ENCODE peak calls at places on chromosome 2, in seven cellular contexts. One of them, this sample, is unnamed. For H3K27me3, the result is how much of the 10 kb centered on the place peaks cover.

GRCh38 chr2:238667008-238667407 is 180.9 kb upstream of the TWIST2 start:
- DNase-seq in WERI-Rb-1: no peak
- DNase-seq in dorsolateral prefrontal cortex: no peak
- DNase-seq in thoracic aorta: no peak
- DNase-seq in CD4-positive, alpha-beta T cell: no peak
- DNase-seq in pancreas: no peak
- DNase-seq in tibial nerve: no peak
- DNase-seq in this sample: no peak

GRCh38 chr2:202941771-202942170 is 29.7 kb downstream of the CARF start:
- DNase-seq in WERI-Rb-1: no peak
- DNase-seq in dorsolateral prefrontal cortex: no peak
- DNase-seq in thoracic aorta: no peak
- DNase-seq in CD4-positive, alpha-beta T cell: no peak
- DNase-seq in pancreas: no peak
- DNase-seq in tibial nerve: no peak
- DNase-seq in this sample: no peak

GRCh38 chr2:196337618-196337953 is 166.2 kb upstream of the STK17B start:
- DNase-seq in WERI-Rb-1: no peak
- DNase-seq in dorsolateral prefrontal cortex: no peak
- DNase-seq in thoracic aorta: no peak
- DNase-seq in CD4-positive, alpha-beta T cell: no peak
- DNase-seq in pancreas: no peak
- DNase-seq in tibial nerve: no peak
- DNase-seq in this sample: no peak

GRCh38 chr2:52659536-52659935 is 1108.1 kb upstream of the CHAC2 start:
- DNase-seq in WERI-Rb-1: no peak
- DNase-seq in dorsolateral prefrontal cortex: no peak
- DNase-seq in thoracic aorta: no peak
- DNase-seq in CD4-positive, alpha-beta T cell: no peak
- DNase-seq in pancreas: no peak
- DNase-seq in tibial nerve: no peak
- DNase-seq in this sample: no peak

GRCh38 chr2:168912466-168913170 is 11.5 kb downstream of the G6PC2 start:
- DNase-seq in WERI-Rb-1: no peak
- DNase-seq in dorsolateral prefrontal cortex: peak
- DNase-seq in thoracic aorta: no peak
- DNase-seq in CD4-positive, alpha-beta T cell: no peak
- DNase-seq in pancreas: peak
- DNase-seq in tibial nerve: no peak
- DNase-seq in this sample: peak

GRCh38 chr2:223109341-223109740 is 57.4 kb downstream of the KCNE4 start:
- DNase-seq in WERI-Rb-1: no peak
- DNase-seq in dorsolateral prefrontal cortex: no peak
- DNase-seq in thoracic aorta: no peak
- DNase-seq in CD4-positive, alpha-beta T cell: no peak
- DNase-seq in pancreas: no peak
- DNase-seq in tibial nerve: no peak
- DNase-seq in this sample: no peak

GRCh38 chr2:32874931-32875330 is 71.8 kb upstream of the LTBP1 start:
- DNase-seq in WERI-Rb-1: no peak
- DNase-seq in dorsolateral prefrontal cortex: no peak
- DNase-seq in thoracic aorta: no peak
- DNase-seq in CD4-positive, alpha-beta T cell: no peak
- DNase-seq in pancreas: no peak
- DNase-seq in tibial nerve: no peak
- DNase-seq in this sample: no peak

GRCh38 chr2:162075689-162076132 is 1.7 kb upstream of the DPP4 start:
- DNase-seq in WERI-Rb-1: no peak
- DNase-seq in dorsolateral prefrontal cortex: no peak
- DNase-seq in thoracic aorta: no peak
- DNase-seq in CD4-positive, alpha-beta T cell: no peak
- DNase-seq in pancreas: no peak
- DNase-seq in tibial nerve: no peak
- DNase-seq in this sample: no peak

GRCh38 chr2:234453216-234453615 is 43.7 kb downstream of the ARL4C start:
- DNase-seq in WERI-Rb-1: no peak
- DNase-seq in dorsolateral prefrontal cortex: no peak
- DNase-seq in thoracic aorta: no peak
- DNase-seq in CD4-positive, alpha-beta T cell: peak
- DNase-seq in pancreas: no peak
- DNase-seq in tibial nerve: no peak
- DNase-seq in this sample: no peak

GRCh38 chr2:71792926-71793761 is 339.8 kb downstream of the DYSF start:
- DNase-seq in WERI-Rb-1: no peak
- DNase-seq in dorsolateral prefrontal cortex: no peak
- DNase-seq in thoracic aorta: no peak
- DNase-seq in CD4-positive, alpha-beta T cell: no peak
- DNase-seq in pancreas: no peak
- DNase-seq in tibial nerve: no peak
- DNase-seq in this sample: no peak

GRCh38 chr2:121030523-121030922 is 254.5 kb downstream of the TFCP2L1 start:
- DNase-seq in WERI-Rb-1: no peak
- DNase-seq in dorsolateral prefrontal cortex: no peak
- DNase-seq in thoracic aorta: no peak
- DNase-seq in CD4-positive, alpha-beta T cell: no peak
- DNase-seq in pancreas: no peak
- DNase-seq in tibial nerve: no peak
- DNase-seq in this sample: no peak

GRCh38 chr2:23366720-23367119 is 18.3 kb upstream of the KLHL29 start:
- DNase-seq in WERI-Rb-1: no peak
- DNase-seq in dorsolateral prefrontal cortex: no peak
- DNase-seq in thoracic aorta: no peak
- DNase-seq in CD4-positive, alpha-beta T cell: no peak
- DNase-seq in pancreas: no peak
- DNase-seq in tibial nerve: no peak
- DNase-seq in this sample: no peak

GRCh38 chr2:120305296-120305695 is 40.6 kb upstream of the INHBB start:
- DNase-seq in WERI-Rb-1: peak
- DNase-seq in dorsolateral prefrontal cortex: no peak
- DNase-seq in thoracic aorta: no peak
- DNase-seq in CD4-positive, alpha-beta T cell: no peak
- DNase-seq in pancreas: no peak
- DNase-seq in tibial nerve: no peak
- DNase-seq in this sample: no peak

GRCh38 chr2:240798327-240798905 is 21.6 kb downstream of the KIF1A start:
- DNase-seq in WERI-Rb-1: no peak
- DNase-seq in dorsolateral prefrontal cortex: peak
- DNase-seq in thoracic aorta: no peak
- DNase-seq in CD4-positive, alpha-beta T cell: peak
- DNase-seq in pancreas: no peak
- DNase-seq in tibial nerve: no peak
- DNase-seq in this sample: no peak
- H3K27me3 ChIP-seq in WERI-Rb-1: under half
- H3K27me3 ChIP-seq in dorsolateral prefrontal cortex: under half
- H3K27me3 ChIP-seq in thoracic aorta: under half
- H3K27me3 ChIP-seq in CD4-positive, alpha-beta T cell: under half
- H3K27me3 ChIP-seq in pancreas: under half
- H3K27me3 ChIP-seq in tibial nerve: under half
- H3K27me3 ChIP-seq in this sample: under half

GRCh38 chr2:217273851-217274250 is 414.0 kb upstream of the TNP1 start:
- DNase-seq in WERI-Rb-1: no peak
- DNase-seq in dorsolateral prefrontal cortex: no peak
- DNase-seq in thoracic aorta: no peak
- DNase-seq in CD4-positive, alpha-beta T cell: no peak
- DNase-seq in pancreas: no peak
- DNase-seq in tibial nerve: no peak
- DNase-seq in this sample: no peak

GRCh38 chr2:217273158-217273557 is 413.3 kb upstream of the TNP1 start:
- DNase-seq in WERI-Rb-1: no peak
- DNase-seq in dorsolateral prefrontal cortex: no peak
- DNase-seq in thoracic aorta: no peak
- DNase-seq in CD4-positive, alpha-beta T cell: no peak
- DNase-seq in pancreas: no peak
- DNase-seq in tibial nerve: no peak
- DNase-seq in this sample: no peak

GRCh38 chr2:217276433-217276832 is 416.6 kb upstream of the TNP1 start:
- DNase-seq in WERI-Rb-1: no peak
- DNase-seq in dorsolateral prefrontal cortex: no peak
- DNase-seq in thoracic aorta: no peak
- DNase-seq in CD4-positive, alpha-beta T cell: no peak
- DNase-seq in pancreas: no peak
- DNase-seq in tibial nerve: no peak
- DNase-seq in this sample: no peak

GRCh38 chr2:217275091-217275490 is 415.2 kb upstream of the TNP1 start:
- DNase-seq in WERI-Rb-1: no peak
- DNase-seq in dorsolateral prefrontal cortex: no peak
- DNase-seq in thoracic aorta: no peak
- DNase-seq in CD4-positive, alpha-beta T cell: no peak
- DNase-seq in pancreas: no peak
- DNase-seq in tibial nerve: no peak
- DNase-seq in this sample: no peak

DNA sequence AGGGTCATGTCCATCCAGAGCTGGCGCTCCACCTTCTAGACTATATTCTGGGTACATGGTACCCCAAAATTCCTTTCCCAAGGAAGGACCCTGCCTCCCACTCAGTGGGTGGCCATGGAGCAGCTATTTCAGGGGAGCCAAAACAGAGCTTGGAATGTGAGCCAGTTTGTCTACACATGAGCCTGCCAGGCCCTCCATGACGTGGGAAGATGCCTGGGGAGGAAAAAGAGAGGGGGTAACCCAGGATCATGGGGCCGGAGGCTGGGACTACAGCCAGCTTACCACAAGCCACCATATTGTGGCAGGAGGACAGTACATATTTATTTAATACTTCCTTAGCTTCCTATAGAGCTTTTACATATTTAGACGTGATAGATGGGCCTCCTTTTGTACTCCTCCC is 414.7 kb upstream of the TNP1 start:
- DNase-seq in WERI-Rb-1: no peak
- DNase-seq in dorsolateral prefrontal cortex: no peak
- DNase-seq in thoracic aorta: no peak
- DNase-seq in CD4-positive, alpha-beta T cell: no peak
- DNase-seq in pancreas: no peak
- DNase-seq in tibial nerve: no peak
- DNase-seq in this sample: no peak
- H3K27me3 ChIP-seq in WERI-Rb-1: under half
- H3K27me3 ChIP-seq in dorsolateral prefrontal cortex: under half
- H3K27me3 ChIP-seq in thoracic aorta: under half
- H3K27me3 ChIP-seq in CD4-positive, alpha-beta T cell: under half
- H3K27me3 ChIP-seq in pancreas: under half
- H3K27me3 ChIP-seq in tibial nerve: under half
- H3K27me3 ChIP-seq in this sample: under half

GRCh38 chr2:100814453-100814852 is 5.5 kb upstream of the NPAS2 start:
- DNase-seq in WERI-Rb-1: no peak
- DNase-seq in dorsolateral prefrontal cortex: no peak
- DNase-seq in thoracic aorta: no peak
- DNase-seq in CD4-positive, alpha-beta T cell: no peak
- DNase-seq in pancreas: no peak
- DNase-seq in tibial nerve: no peak
- DNase-seq in this sample: no peak

GRCh38 chr2:100818003-100818605 is 1.8 kb upstream of the NPAS2 start:
- DNase-seq in WERI-Rb-1: no peak
- DNase-seq in dorsolateral prefrontal cortex: no peak
- DNase-seq in thoracic aorta: no peak
- DNase-seq in CD4-positive, alpha-beta T cell: no peak
- DNase-seq in pancreas: no peak
- DNase-seq in tibial nerve: no peak
- DNase-seq in this sample: peak

GRCh38 chr2:100819365-100820345 is at the start of gene NPAS2:
- DNase-seq in WERI-Rb-1: peak
- DNase-seq in dorsolateral prefrontal cortex: no peak
- DNase-seq in thoracic aorta: no peak
- DNase-seq in CD4-positive, alpha-beta T cell: no peak
- DNase-seq in pancreas: peak
- DNase-seq in tibial nerve: no peak
- DNase-seq in this sample: peak

GRCh38 chr2:100818606-100819364 is 1.2 kb upstream of the NPAS2 start:
- DNase-seq in WERI-Rb-1: peak
- DNase-seq in dorsolateral prefrontal cortex: peak
- DNase-seq in thoracic aorta: peak
- DNase-seq in CD4-positive, alpha-beta T cell: no peak
- DNase-seq in pancreas: peak
- DNase-seq in tibial nerve: no peak
- DNase-seq in this sample: peak

DNA sequence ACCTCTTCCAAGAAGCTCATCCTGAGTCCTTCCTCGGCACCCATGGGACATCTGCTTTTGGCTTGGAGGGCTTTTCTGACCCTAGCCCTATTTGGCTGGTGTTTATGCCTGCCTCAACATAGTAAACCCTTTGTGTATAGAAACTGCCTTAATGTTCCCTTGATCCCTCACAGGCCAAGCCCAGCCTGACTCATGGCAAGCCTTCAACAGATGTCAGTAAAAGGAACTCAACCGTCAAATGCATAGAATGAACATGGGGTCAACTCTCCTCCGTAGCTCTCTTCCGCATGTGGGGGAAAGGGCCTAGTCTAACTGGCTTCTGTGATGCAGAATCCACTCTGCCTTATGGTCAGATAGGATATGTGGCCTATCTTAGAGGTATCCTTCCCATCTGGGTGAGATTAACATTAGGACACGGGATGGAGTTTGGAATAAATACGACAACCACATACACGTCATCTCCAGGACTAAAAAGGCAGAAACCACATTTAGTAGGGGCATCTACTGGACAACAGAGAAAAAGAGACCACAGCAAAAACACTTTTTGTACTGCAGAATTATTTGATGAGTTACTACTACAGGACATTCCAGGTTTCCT is 2.5 kb upstream of the NPAS2 start:
- DNase-seq in WERI-Rb-1: no peak
- DNase-seq in dorsolateral prefrontal cortex: no peak
- DNase-seq in thoracic aorta: no peak
- DNase-seq in CD4-positive, alpha-beta T cell: no peak
- DNase-seq in pancreas: no peak
- DNase-seq in tibial nerve: no peak
- DNase-seq in this sample: no peak
- H3K27me3 ChIP-seq in WERI-Rb-1: under half
- H3K27me3 ChIP-seq in dorsolateral prefrontal cortex: under half
- H3K27me3 ChIP-seq in thoracic aorta: under half
- H3K27me3 ChIP-seq in CD4-positive, alpha-beta T cell: under half
- H3K27me3 ChIP-seq in pancreas: under half
- H3K27me3 ChIP-seq in tibial nerve: under half
- H3K27me3 ChIP-seq in this sample: under half

DNA sequence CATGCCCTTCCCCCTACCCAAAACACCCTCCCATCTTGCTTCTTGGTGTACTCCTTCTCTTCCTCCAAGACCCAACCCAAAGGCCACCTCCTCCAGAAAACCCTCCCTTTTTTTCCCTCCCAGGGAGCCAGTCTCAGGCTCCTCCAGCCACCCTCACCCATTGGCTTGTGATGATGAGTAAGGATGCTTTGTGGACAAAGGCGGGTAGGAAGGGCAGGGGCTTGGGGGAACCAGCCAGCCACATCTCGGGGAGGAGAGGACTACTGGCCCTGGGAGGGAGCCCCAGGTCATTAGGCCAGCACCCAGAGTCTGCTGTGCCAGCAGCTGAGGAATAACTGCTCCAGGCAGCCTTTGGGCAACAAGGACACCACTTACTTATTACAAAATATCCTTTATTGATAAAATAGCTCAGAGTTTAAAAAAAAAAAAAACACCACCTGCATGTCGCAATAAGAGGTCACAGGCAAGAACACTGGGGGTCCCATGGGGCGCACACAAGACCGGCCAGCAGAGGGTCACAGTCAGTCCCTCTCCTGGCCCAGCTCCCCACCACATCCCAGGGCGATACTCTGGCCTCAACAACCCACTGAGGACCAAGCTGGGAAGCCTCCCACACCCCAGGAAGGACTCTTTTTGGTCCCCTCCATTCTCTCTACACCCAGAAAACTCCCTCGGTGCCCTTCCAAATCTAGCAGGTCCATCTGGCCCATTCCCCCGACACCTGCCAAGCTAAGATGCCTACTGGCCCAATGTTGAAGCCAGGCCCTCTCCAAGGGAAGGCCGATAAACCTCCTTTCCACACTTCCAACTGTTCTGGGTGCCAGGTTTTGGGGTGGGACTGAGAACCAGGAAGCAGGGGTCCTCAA is 3.6 kb downstream of the ADRA2B start:
- DNase-seq in WERI-Rb-1: no peak
- DNase-seq in dorsolateral prefrontal cortex: no peak
- DNase-seq in thoracic aorta: no peak
- DNase-seq in CD4-positive, alpha-beta T cell: no peak
- DNase-seq in pancreas: peak
- DNase-seq in tibial nerve: no peak
- DNase-seq in this sample: no peak
- H3K27me3 ChIP-seq in WERI-Rb-1: under half
- H3K27me3 ChIP-seq in dorsolateral prefrontal cortex: under half
- H3K27me3 ChIP-seq in thoracic aorta: under half
- H3K27me3 ChIP-seq in CD4-positive, alpha-beta T cell: under half
- H3K27me3 ChIP-seq in pancreas: under half
- H3K27me3 ChIP-seq in tibial nerve: under half
- H3K27me3 ChIP-seq in this sample: under half

This sample was measured in uterus.